ENCODE peak calls at places on chromosomes 6 and 20, in eight cellular contexts. K is mucosa of descending colon; Y is hepatocyte; F is upper lobe of left lung; B is fibroblast of lung; M is nephron progenitor cell; X is CD4-positive, alpha-beta T cell; A is Peyer's patch. S is an unnamed sample.

GRCh38 chr20:52959125-52959524 is 13.0 kb upstream of the TSHZ2 start:
- DNase-seq in K (no peak), Y (peak), F (no peak), B (peak), M (peak), X (no peak), A (no peak), S (no peak)

GRCh38 chr20:13525225-13525940 is 113.3 kb downstream of the TASP1 start:
- DNase-seq in K (no peak), Y (no peak), F (no peak), B (peak), M (no peak), X (no peak), A (no peak), S (peak)

GRCh38 chr6:169858293-169858934 is 107.0 kb downstream of the ERMARD start:
- DNase-seq in K (no peak), Y (no peak), F (no peak), B (no peak), M (no peak), X (no peak), A (no peak), S (no peak)

GRCh38 chr6:30880563-30881252 is 3.6 kb upstream of the DDR1 start:
- DNase-seq in K (no peak), Y (no peak), F (peak), B (no peak), M (peak), X (no peak), A (peak), S (no peak)

GRCh38 chr6:38522322-38522721 is 117.4 kb downstream of the BTBD9 start:
- DNase-seq in K (no peak), Y (peak), F (no peak), B (peak), M (no peak), X (no peak), A (no peak), S (no peak)

GRCh38 chr6:167907837-167908681 is 81.3 kb downstream of the AFDN start:
- DNase-seq in K (no peak), Y (peak), F (no peak), B (peak), M (no peak), X (no peak), A (no peak), S (peak)

GRCh38 chr6:56638760-56639159 is 3.9 kb downstream of the DST start:
- DNase-seq in K (no peak), Y (no peak), F (no peak), B (no peak), M (no peak), X (no peak), A (no peak), S (no peak)

GRCh38 chr6:34044945-34045595 is 100.8 kb downstream of the GRM4 start:
- DNase-seq in K (no peak), Y (no peak), F (no peak), B (no peak), M (no peak), X (peak), A (no peak), S (no peak)

GRCh38 chr6:159311618-159312017 is 142.4 kb downstream of the FNDC1 start:
- DNase-seq in K (no peak), Y (no peak), F (no peak), B (no peak), M (no peak), X (no peak), A (no peak), S (peak)

GRCh38 chr6:52544325-52545022 is 32.4 kb downstream of the TRAM2 start:
- DNase-seq in K (no peak), Y (no peak), F (no peak), B (no peak), M (no peak), X (no peak), A (no peak), S (no peak)

GRCh38 chr20:11355338-11355737 is 562.4 kb upstream of the BTBD3 start:
- DNase-seq in K (no peak), Y (no peak), F (no peak), B (no peak), M (no peak), X (no peak), A (no peak), S (no peak)

GRCh38 chr20:57563522-57563921 is 2.6 kb downstream of the PCK1 start:
- DNase-seq in K (no peak), Y (no peak), F (no peak), B (no peak), M (no peak), X (no peak), A (no peak), S (no peak)

GRCh38 chr20:51634257-51634656 is 91.7 kb upstream of the NFATC2 start:
- DNase-seq in K (no peak), Y (no peak), F (no peak), B (no peak), M (no peak), X (no peak), A (no peak), S (no peak)

GRCh38 chr6:137223370-137224131 is 4.4 kb upstream of the IFNGR1 start:
- DNase-seq in K (no peak), Y (no peak), F (no peak), B (peak), M (no peak), X (no peak), A (no peak), S (peak)

GRCh38 chr20:58978351-58979190 is 2.5 kb upstream of the NELFCD start:
- DNase-seq in K (no peak), Y (no peak), F (no peak), B (no peak), M (no peak), X (no peak), A (no peak), S (no peak)

DNA sequence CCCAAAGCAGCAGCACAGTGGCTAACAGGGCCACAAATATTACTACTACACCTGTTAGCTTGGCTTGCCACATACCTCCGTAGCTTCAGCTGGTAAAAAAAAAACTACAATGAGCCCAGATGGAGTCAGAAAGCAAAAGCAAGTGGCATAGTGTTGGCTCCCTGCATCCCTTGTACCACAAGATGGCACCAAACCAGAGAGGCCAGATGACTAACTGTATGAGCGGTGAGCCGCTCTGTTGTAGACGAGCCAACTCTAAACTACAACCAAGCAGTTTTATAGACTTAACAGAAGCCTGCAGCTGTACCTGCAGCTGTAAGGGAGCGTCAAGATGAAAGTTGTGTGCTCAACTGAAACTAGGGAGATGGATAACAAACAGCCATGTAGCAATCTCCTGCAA is 84.5 kb upstream of the MCHR2 start:
- DNase-seq in K (no peak), Y (peak), F (no peak), B (peak), M (peak), X (no peak), A (no peak), S (peak)
- TF ChIP-seq CTCF in K (no peak), Y (peak), F (no peak), B (peak), M (no peak), X (no peak), A (no peak), S (peak)

DNA sequence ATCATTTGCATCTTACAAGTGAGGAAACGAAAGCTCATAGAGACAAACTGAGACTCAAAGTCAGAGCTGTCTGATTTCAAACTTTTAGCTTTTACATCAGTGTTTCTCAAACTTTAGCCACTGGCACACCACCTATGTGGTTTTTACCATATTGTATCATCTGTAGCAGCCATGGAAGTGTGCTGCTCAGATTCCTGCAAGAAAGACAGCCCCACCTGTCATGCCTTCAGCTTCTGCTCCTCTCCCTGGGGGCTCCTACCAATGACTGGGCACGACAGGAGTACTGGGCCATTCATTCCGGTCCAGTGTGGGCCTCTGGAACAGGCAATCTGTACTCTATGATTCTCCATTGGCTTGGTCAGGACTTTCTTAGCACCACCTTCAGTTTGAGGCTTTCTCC is 87.0 kb downstream of the BCAS1 start:
- DNase-seq in K (no peak), Y (no peak), F (no peak), B (no peak), M (no peak), X (no peak), A (no peak), S (no peak)
- TF ChIP-seq CTCF in K (no peak), Y (no peak), F (no peak), B (no peak), M (no peak), X (no peak), A (no peak), S (no peak)

GRCh38 chr6:24547243-24547642 is 52.5 kb downstream of the ALDH5A1 start:
- DNase-seq in K (no peak), Y (peak), F (no peak), B (no peak), M (peak), X (peak), A (no peak), S (no peak)
- TF ChIP-seq CTCF in K (no peak), Y (no peak), F (no peak), B (no peak), M (no peak), X (no peak), A (no peak), S (no peak)

GRCh38 chr6:42996513-42996912 is 12.1 kb downstream of the PPP2R5D start:
- DNase-seq in K (no peak), Y (no peak), F (no peak), B (peak), M (no peak), X (no peak), A (no peak), S (no peak)
- TF ChIP-seq CTCF in K (no peak), Y (no peak), F (no peak), B (no peak), M (no peak), X (no peak), A (no peak), S (no peak)